ENCODE peak calls at places on chromosomes 12 and 14, in ten cellular contexts. R, H, B, S, I, V, Y, O, M and C are unnamed samples.

GRCh38 chr12:63075376-63076000 is 75.5 kb downstream of the AVPR1A start:
- DNase-seq in O (no peak), Y (no peak), B (no peak), V (no peak), R (no peak), S (no peak), M (no peak), H (no peak), I (no peak), C (no peak)

GRCh38 chr14:22864979-22865378 is 6.6 kb upstream of the LRP10 start:
- DNase-seq in Y (no peak), I (no peak), V (no peak), R (no peak), H (no peak), B (no peak), S (no peak), M (no peak), O (no peak), C (no peak)

GRCh38 chr12:40735551-40736230 is 43.5 kb downstream of the CNTN1 start:
- DNase-seq in H (no peak), R (no peak), O (no peak), V (no peak), S (no peak), B (no peak), I (no peak), M (no peak), Y (no peak), C (no peak)

GRCh38 chr14:94044476-94045091 is 18.4 kb downstream of the OTUB2 start:
- DNase-seq in B (no peak), O (no peak), V (no peak), M (no peak), I (no peak), H (no peak), Y (no peak), R (no peak), S (no peak), C (no peak)

GRCh38 chr12:107277850-107278249 is 184.5 kb upstream of the CRY1 start:
- DNase-seq in R (no peak), H (peak; percentile 75), S (peak; percentile 30), Y (no peak), M (peak; percentile 78), V (no peak), I (no peak), O (no peak), B (peak; percentile 74), C (no peak)

GRCh38 chr12:6053541-6053940 is 70.9 kb downstream of the VWF start:
- DNase-seq in B (no peak), R (no peak), M (peak; percentile 67), S (peak; percentile 49), O (no peak), Y (no peak), I (no peak), V (no peak), H (no peak), C (no peak)

GRCh38 chr14:106564058-106564643 is 1037.8 kb downstream of the TMEM121 start:
- DNase-seq in V (no peak), B (no peak), R (peak; percentile 64), Y (no peak), M (no peak), O (peak; percentile 50), H (no peak), I (peak; percentile 58), S (no peak), C (peak; percentile 26)

GRCh38 chr12:82708507-82708906 is 21.8 kb downstream of the TMTC2 start:
- DNase-seq in H (no peak), O (no peak), S (peak; percentile 13), R (no peak), I (no peak), Y (peak; percentile 52), B (no peak), M (no peak), V (peak; percentile 55), C (no peak)

GRCh38 chr14:24921903-24922302 is 128.0 kb downstream of the STXBP6 start:
- DNase-seq in B (peak; percentile 43), Y (no peak), V (no peak), O (no peak), R (no peak), S (peak; percentile 51), H (peak; percentile 37), I (no peak), M (peak; percentile 72), C (no peak)

GRCh38 chr14:34722723-34723545 is 8.5 kb upstream of the CFL2 start:
- DNase-seq in Y (peak; percentile 19), H (peak; percentile 59), M (peak; percentile 34), I (peak; percentile 5), V (peak; percentile 39), S (peak; percentile 76), O (no peak), B (peak; percentile 38), R (peak; percentile 54), C (no peak)

GRCh38 chr12:122981587-122982493 is 1.4 kb downstream of the ARL6IP4 start:
- DNase-seq in O (no peak), Y (no peak), H (no peak), S (no peak), I (no peak), V (no peak), R (no peak), M (peak; percentile 4), B (no peak), C (no peak)

GRCh38 chr14:59464651-59465569 is at the start of gene GPR135:
- DNase-seq in Y (peak; percentile 52), I (peak; percentile 24), S (peak; percentile 38), B (peak; percentile 26), H (no peak), M (peak; percentile 80), O (peak; percentile 19), V (peak; percentile 77), R (no peak), C (peak; percentile 27)

GRCh38 chr12:27906127-27906500 is 66.4 kb downstream of the PTHLH start:
- DNase-seq in M (no peak), V (no peak), B (peak; percentile 14), Y (no peak), S (no peak), O (no peak), R (no peak), I (no peak), H (no peak), C (no peak)

GRCh38 chr12:129564768-129565167 is 339.1 kb downstream of the TMEM132D start:
- DNase-seq in O (no peak), H (no peak), M (peak; percentile 32), V (no peak), S (no peak), I (peak; percentile 6), R (no peak), B (no peak), Y (no peak), C (no peak)

GRCh38 chr12:68623059-68623458 is 12.4 kb downstream of the RAP1B start:
- DNase-seq in S (no peak), O (no peak), M (no peak), Y (no peak), B (no peak), H (no peak), V (no peak), R (no peak), I (no peak), C (no peak)

GRCh38 chr12:108630481-108631207 is 3.0 kb downstream of the SELPLG start:
- DNase-seq in I (no peak), R (no peak), S (peak; percentile 77), O (no peak), H (peak; percentile 68), V (no peak), M (peak; percentile 68), B (peak; percentile 90), Y (no peak), C (peak; percentile 21)

GRCh38 chr14:33696165-33696564 is 254.7 kb downstream of the EGLN3 start:
- DNase-seq in I (no peak), H (no peak), B (no peak), R (no peak), M (no peak), Y (no peak), S (no peak), V (no peak), O (no peak), C (no peak)

GRCh38 chr12:61993734-61994345 is 266.4 kb upstream of the USP15 start:
- DNase-seq in I (no peak), R (peak; percentile 79), M (no peak), H (peak; percentile 8), Y (no peak), B (peak; percentile 32), S (peak; percentile 16), V (no peak), O (no peak), C (no peak)

GRCh38 chr14:105150368-105151111 is 18.0 kb downstream of the JAG2 start:
- DNase-seq in M (no peak), S (no peak), V (no peak), B (no peak), I (no peak), Y (no peak), R (no peak), H (no peak), O (no peak), C (no peak)

GRCh38 chr14:23645504-23645811 is 9.3 kb downstream of the DHRS2 start:
- DNase-seq in S (no peak), M (no peak), O (no peak), I (no peak), Y (no peak), H (no peak), B (no peak), R (no peak), V (no peak), C (no peak)

GRCh38 chr14:99685061-99685995 is 1.2 kb downstream of the CYP46A1 start:
- DNase-seq in I (no peak), S (no peak), V (no peak), Y (no peak), R (no peak), H (no peak), O (no peak), B (no peak), M (no peak), C (peak; percentile 43)

GRCh38 chr14:56754966-56755365 is 55.3 kb downstream of the OTX2 start:
- DNase-seq in M (no peak), S (no peak), V (no peak), B (no peak), H (no peak), Y (no peak), I (no peak), R (no peak), O (no peak), C (no peak)

GRCh38 chr12:55955344-55955743 is 10.5 kb downstream of the PMEL start:
- DNase-seq in Y (no peak), R (no peak), V (no peak), O (no peak), B (no peak), I (no peak), M (no peak), H (no peak), S (no peak), C (no peak)

GRCh38 chr12:119156401-119156800 is 22.3 kb upstream of the HSPB8 start:
- DNase-seq in H (no peak), M (no peak), O (no peak), S (no peak), I (no peak), R (no peak), Y (no peak), B (no peak), V (no peak), C (no peak)

GRCh38 chr12:132329036-132329738 is at the start of gene GALNT9:
- DNase-seq in I (no peak), B (no peak), O (no peak), M (peak; percentile 23), R (no peak), H (no peak), Y (no peak), S (no peak), V (peak; percentile 35), C (peak; percentile 17)

GRCh38 chr14:70955543-70956480 is 48.6 kb downstream of the PCNX1 start:
- DNase-seq in Y (no peak), I (no peak), V (no peak), O (peak; percentile 21), S (peak; percentile 40), B (no peak), H (no peak), R (peak; percentile 10), M (no peak), C (peak; percentile 10)

GRCh38 chr12:46944104-46944503 is 118.3 kb upstream of the SLC38A4 start:
- DNase-seq in H (no peak), V (no peak), S (peak; percentile 74), O (no peak), R (no peak), Y (no peak), M (peak; percentile 82), I (no peak), B (peak; percentile 70), C (no peak)